ENCODE peak calls at places on chromosomes 3 and 15, in nine cellular contexts. Z, V, N, S, M, G, F, O and R are unnamed samples.

GRCh38 chr3:149589332-149589731 is 68.5 kb downstream of the WWTR1 start:
- DNase-seq in Z (no peak), V (no peak), N (no peak), S (no peak), M (no peak), G (no peak), F (peak; percentile 75), O (no peak), R (no peak)

GRCh38 chr3:57026918-57027317 is 33.5 kb upstream of the SPATA12 start:
- DNase-seq in Z (no peak), V (no peak), N (no peak), S (no peak), M (no peak), G (no peak), F (peak; percentile 62), O (no peak), R (no peak)

GRCh38 chr15:43912208-43912607 is 85.4 kb downstream of the WDR76 start:
- DNase-seq in Z (no peak), V (no peak), N (no peak), S (no peak), M (no peak), G (no peak), F (no peak), O (peak; percentile 70), R (no peak)

GRCh38 chr3:62874398-62875102 is 666 bp downstream of the CADPS start:
- DNase-seq in Z (peak; percentile 74), V (no peak), N (no peak), S (no peak), M (no peak), G (no peak), F (no peak), O (peak; percentile 53), R (no peak)

GRCh38 chr15:90086868-90087268 is 15.4 kb downstream of the IDH2 start:
- DNase-seq in Z (no peak), V (peak; percentile 61), N (no peak), S (no peak), M (no peak), G (no peak), F (peak; percentile 53), O (peak; percentile 61), R (no peak)

GRCh38 chr15:62603757-62604156 is 438.7 kb upstream of the C2CD4B start:
- DNase-seq in Z (no peak), V (no peak), N (no peak), S (no peak), M (no peak), G (peak; percentile 45), F (peak; percentile 84), O (no peak), R (no peak)

GRCh38 chr3:123776383-123776782 is 107.7 kb downstream of the MYLK start:
- DNase-seq in Z (no peak), V (no peak), N (no peak), S (no peak), M (no peak), G (no peak), F (no peak), O (no peak), R (no peak)

GRCh38 chr3:120741837-120742197 is 499 bp downstream of the RABL3 start:
- DNase-seq in Z (no peak), V (no peak), N (no peak), S (no peak), M (no peak), G (no peak), F (peak; percentile 60), O (no peak), R (no peak)

GRCh38 chr15:25509697-25510096 is 70.9 kb upstream of the UBE3A start:
- DNase-seq in Z (no peak), V (no peak), N (no peak), S (no peak), M (no peak), G (no peak), F (no peak), O (no peak), R (no peak)

GRCh38 chr3:81914254-81914653 is 152.8 kb upstream of the GBE1 start:
- DNase-seq in Z (no peak), V (no peak), N (no peak), S (no peak), M (no peak), G (no peak), F (no peak), O (no peak), R (no peak)

GRCh38 chr3:114155370-114155821 is 23.5 kb downstream of the DRD3 start:
- DNase-seq in Z (no peak), V (no peak), N (no peak), S (no peak), M (no peak), G (peak; percentile 9), F (peak; percentile 54), O (peak; percentile 32), R (no peak)